ENCODE peak calls at places on chromosomes 4 and X, in six cellular contexts. O is mesendoderm, E is mesenchymal stem cell, M is IMR-90, D is H1, S is trophoblast cell. A is an unnamed sample.

GRCh38 chrX:150473371-150473770 is 95.0 kb upstream of the MTM1 start:
- DNase-seq in E (no peak), D (no peak), M (no peak), S (no peak), O (no peak), A (no peak)

GRCh38 chr4:20418865-20419451 is 167.3 kb downstream of the SLIT2 start:
- DNase-seq in E (peak), S (no peak), D (no peak), O (peak), M (peak), A (no peak)

GRCh38 chrX:131588995-131589394 is 45.1 kb downstream of the OR13H1 start:
- DNase-seq in S (no peak), E (peak), D (no peak), M (no peak), O (no peak), A (no peak)

GRCh38 chrX:88202149-88202548 is 544.9 kb upstream of the CPXCR1 start:
- DNase-seq in M (no peak), D (no peak), O (peak), E (no peak), S (no peak), A (no peak)

GRCh38 chr4:168309781-168310180 is 8.8 kb downstream of the DDX60 start:
- DNase-seq in M (peak), E (no peak), S (no peak), D (no peak), O (no peak), A (no peak)

GRCh38 chrX:63751481-63751880 is 33.5 kb downstream of the ARHGEF9 start:
- DNase-seq in S (peak), D (no peak), E (no peak), O (no peak), M (no peak), A (no peak)

GRCh38 chr4:118139241-118139640 is 105.0 kb downstream of the NDST3 start:
- DNase-seq in S (no peak), M (no peak), O (no peak), D (no peak), E (no peak), A (no peak)

GRCh38 chrX:47751670-47752069 is 85.0 kb upstream of the ZNF81 start:
- DNase-seq in O (peak), D (peak), E (no peak), S (no peak), M (no peak), A (no peak)

GRCh38 chr4:85964298-85964697 is 395.6 kb downstream of the MAPK10 start:
- DNase-seq in S (no peak), M (no peak), D (no peak), O (no peak), E (no peak), A (no peak)

GRCh38 chr4:83558693-83559092 is 22.8 kb downstream of the GPAT3 start:
- DNase-seq in D (no peak), E (peak), S (no peak), M (peak), O (no peak), A (no peak)

GRCh38 chr4:1403591-1404572 is 2.4 kb downstream of the NKX1-1 start:
- DNase-seq in O (no peak), E (no peak), M (no peak), D (no peak), S (no peak), A (no peak)

GRCh38 chr4:54498661-54499111 is 159.1 kb upstream of the KIT start:
- DNase-seq in O (peak), M (peak), S (peak), E (peak), D (no peak), A (no peak)

GRCh38 chr4:30953799-30954198 is 233.6 kb downstream of the PCDH7 start:
- DNase-seq in D (no peak), E (no peak), O (no peak), M (no peak), S (no peak), A (no peak)

GRCh38 chr4:39855909-39856512 is 121.7 kb downstream of the PDS5A start:
- DNase-seq in S (peak), D (no peak), M (peak), O (peak), E (peak), A (no peak)

GRCh38 chrX:12974217-12974796 is 603 bp upstream of the TMSB4X start:
- DNase-seq in M (peak), S (no peak), E (peak), O (peak), D (peak), A (peak)

GRCh38 chrX:106042296-106042695 is 3.8 kb upstream of the SERPINA7 start:
- DNase-seq in D (no peak), O (no peak), E (no peak), S (no peak), M (no peak), A (no peak)

GRCh38 chr4:156635046-156635445 is 336.6 kb downstream of the PDGFC start:
- DNase-seq in O (peak), D (no peak), E (no peak), S (no peak), M (no peak), A (no peak)

GRCh38 chrX:84760560-84760959 is 243.1 kb upstream of the APOOL start:
- DNase-seq in D (no peak), S (no peak), O (no peak), M (no peak), E (no peak), A (no peak)

GRCh38 chr4:169253087-169253675 is 17.6 kb downstream of the SH3RF1 start:
- DNase-seq in D (no peak), E (no peak), S (no peak), M (no peak), O (no peak), A (no peak)

GRCh38 chr4:103786014-103786413 is 66.2 kb upstream of the TACR3 start:
- DNase-seq in E (peak), O (peak), D (no peak), M (no peak), S (peak), A (peak)

GRCh38 chrX:54180403-54180802 is 2.7 kb downstream of the FAM120C start:
- DNase-seq in E (peak), O (no peak), S (no peak), M (peak), D (no peak), A (no peak)

GRCh38 chrX:54182194-54182863 is 725 bp downstream of the FAM120C start:
- DNase-seq in M (no peak), D (peak), E (peak), O (peak), S (no peak), A (peak)

GRCh38 chrX:54184474-54184873 is 1.4 kb upstream of the FAM120C start:
- DNase-seq in M (no peak), E (no peak), O (no peak), D (no peak), S (no peak), A (no peak)

GRCh38 chrX:54181196-54181953 is 1.7 kb downstream of the FAM120C start:
- DNase-seq in M (peak), D (no peak), O (no peak), S (no peak), E (peak), A (no peak)

DNA sequence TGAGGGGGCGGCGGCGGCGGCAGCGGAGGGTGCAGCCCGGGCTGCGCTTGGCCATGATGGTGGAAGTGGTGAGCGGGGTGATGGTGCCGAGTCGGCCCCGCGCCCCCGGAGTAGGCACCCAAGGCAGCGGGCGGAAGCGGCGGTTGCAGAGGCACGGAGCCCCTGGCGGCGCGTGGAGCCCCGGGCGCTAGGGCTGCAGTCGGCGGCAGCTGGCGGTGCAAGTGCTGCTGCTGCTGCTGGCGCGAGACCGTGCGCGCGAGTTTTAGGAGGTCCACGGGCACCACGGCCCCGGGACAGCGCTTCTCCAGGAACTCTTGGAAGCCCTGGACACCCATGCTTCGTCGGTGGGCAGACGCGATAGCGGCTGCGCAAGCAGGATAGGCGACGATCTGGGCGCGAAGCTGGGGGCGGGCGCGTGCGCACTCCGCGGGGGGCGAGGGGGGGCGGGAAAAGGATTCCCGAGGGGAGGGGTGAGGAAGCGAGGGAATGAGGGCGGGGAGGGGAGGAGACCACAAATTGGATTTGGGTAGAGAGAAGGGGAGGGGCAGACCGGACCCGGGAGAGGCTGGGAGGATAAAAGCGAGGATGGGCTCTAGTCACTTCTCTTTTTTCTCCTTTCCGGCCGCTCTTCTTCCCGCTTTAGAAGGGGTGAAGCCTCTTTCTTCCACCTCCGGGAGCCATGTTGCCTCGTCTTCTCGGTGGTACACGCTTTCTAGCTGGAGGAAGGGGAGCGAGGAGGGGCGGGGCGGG is at the start of gene FAM120C:
- DNase-seq in D (peak), O (peak), E (peak), M (peak), S (peak), A (peak)
- H2BK5ac ChIP-seq in D (peak), O (no peak), E (peak), M (peak), S (peak), A (no peak)

GRCh38 chr4:2787230-2788100 is 5.4 kb upstream of the SH3BP2 start:
- DNase-seq in E (no peak), M (no peak), O (no peak), S (no peak), D (no peak), A (no peak)
- H3K4me3 ChIP-seq in E (no peak), M (no peak), O (no peak), S (no peak), D (no peak), A (no peak)

GRCh38 chrX:2449135-2449886 is 51.5 kb downstream of the DHRSX start:
- DNase-seq in D (no peak), O (no peak), M (no peak), E (no peak), S (no peak), A (no peak)
- H2BK5ac ChIP-seq in D (peak), O (no peak), M (no peak), E (no peak), S (no peak), A (no peak)

GRCh38 chrX:70445197-70445656 is 592 bp downstream of the DLG3 start:
- DNase-seq in E (no peak), S (no peak), O (no peak), D (no peak), M (no peak), A (no peak)
- H3K4me3 ChIP-seq in E (no peak), S (no peak), O (no peak), D (peak), M (no peak), A (peak)

DNA sequence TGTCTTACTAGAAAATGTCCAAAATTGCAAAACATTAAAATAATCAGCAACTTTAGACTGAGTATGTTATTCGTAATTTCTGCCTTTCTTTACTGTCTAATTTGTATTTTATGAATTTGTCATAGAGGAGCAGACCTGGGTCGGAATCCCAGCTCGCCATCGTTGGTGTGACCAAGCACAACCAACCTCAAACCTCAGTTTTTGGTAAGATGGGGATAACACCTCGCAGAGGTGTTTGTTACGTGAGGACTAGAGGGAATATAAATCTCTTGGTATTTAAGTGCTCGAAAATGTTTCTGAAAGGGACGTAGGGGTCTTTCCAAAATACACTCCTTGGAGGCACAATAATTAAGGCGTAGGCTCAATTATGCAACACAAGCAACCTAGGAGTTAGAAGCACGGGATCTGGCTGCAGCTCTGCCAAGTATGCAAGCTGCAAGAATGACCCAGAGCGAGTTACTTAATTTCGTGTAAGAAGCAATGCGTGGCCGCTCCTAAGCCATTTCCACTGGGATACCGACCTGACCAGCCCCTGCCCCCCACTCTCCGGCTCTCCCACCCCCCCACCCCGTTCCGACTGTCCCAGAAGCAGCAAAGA is 602 bp downstream of the ADH5 start:
- DNase-seq in S (peak), M (peak), O (peak), E (peak), D (no peak), A (no peak)
- H2BK5ac ChIP-seq in S (peak), M (peak), O (no peak), E (peak), D (peak), A (no peak)

GRCh38 chr4:114927881-114928280 is 185.5 kb downstream of the NDST4 start:
- DNase-seq in M (no peak), O (no peak), E (no peak), D (no peak), S (no peak), A (no peak)
- H3K4me3 ChIP-seq in M (no peak), O (no peak), E (no peak), D (no peak), S (no peak), A (no peak)

DNA sequence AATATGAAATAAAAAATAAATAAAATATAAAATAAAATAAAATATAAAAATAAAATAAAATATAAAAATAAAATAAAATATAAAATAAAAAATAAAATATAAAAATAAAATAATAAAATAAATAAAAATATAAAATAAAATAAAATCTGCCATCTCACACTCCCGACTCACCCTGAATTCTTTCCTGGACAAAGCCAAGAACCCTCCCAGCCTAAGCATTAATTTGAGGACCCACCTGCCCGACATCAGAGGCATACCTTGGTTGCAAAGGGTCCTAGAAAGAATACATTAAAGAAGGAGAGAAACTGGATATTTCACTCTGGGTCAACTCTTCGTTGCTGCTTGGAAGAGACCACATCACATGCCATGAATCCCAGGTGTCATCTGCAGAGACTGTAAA is 138.3 kb downstream of the CRLF2 start:
- DNase-seq in O (no peak), E (no peak), S (no peak), M (no peak), D (no peak), A (no peak)
- H2BK5ac ChIP-seq in O (no peak), E (no peak), S (no peak), M (no peak), D (no peak), A (no peak)

DNA sequence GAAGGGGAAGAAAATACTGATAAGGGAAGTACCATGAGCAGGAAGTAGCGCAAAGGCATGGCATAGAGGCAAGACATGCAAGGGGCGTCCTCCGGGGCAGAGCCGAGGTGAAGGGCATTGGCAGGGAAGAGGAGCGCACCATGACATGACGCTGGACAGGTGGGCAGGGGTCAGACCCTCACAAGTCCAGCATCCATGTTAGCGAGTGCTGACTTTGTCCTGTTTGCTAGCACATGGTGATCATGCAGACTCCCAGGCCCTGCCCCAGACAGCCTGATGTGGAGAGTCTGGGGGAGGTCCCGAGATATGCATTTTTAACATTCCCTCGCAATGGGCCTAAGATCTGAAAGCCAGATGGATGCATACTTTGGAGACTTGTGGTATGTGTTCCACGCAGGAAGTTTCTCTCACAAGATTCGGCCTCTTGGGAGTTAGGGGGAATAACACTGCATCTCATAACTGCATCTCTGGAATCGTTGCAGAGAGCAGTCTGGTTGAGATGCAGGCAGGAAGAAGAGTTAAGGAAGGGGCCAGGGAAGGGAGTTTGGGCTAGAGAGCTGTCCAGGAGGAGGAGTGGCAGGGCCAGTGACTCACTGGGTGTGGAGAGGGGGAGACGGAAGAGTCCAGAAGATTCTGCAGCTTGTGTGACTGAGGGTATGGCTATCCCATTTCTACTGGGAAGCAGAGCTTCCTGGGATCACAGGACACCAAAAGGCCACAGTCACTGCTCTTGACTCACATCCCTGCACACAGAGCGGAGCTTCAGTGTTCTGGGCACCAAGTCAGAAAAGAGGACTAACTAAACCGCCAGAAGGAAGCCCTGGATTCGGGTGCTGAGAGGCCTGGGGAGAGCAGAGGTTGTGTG is 59.7 kb downstream of the FAM184B start:
- DNase-seq in O (peak), S (no peak), D (peak), E (no peak), M (peak), A (no peak)
- H3K4me3 ChIP-seq in O (no peak), S (no peak), D (no peak), E (no peak), M (no peak), A (no peak)

A was measured in neuronal stem cell.